ENCODE peak calls at places on chromosomes 11 and 22, in five cellular contexts. F is mucosa of descending colon, E is NCI-H345, J is endothelial cell, G is C1 segment of cervical spinal cord. K is an unnamed sample.

GRCh38 chr11:125429174-125429707 is 66.8 kb downstream of the FEZ1 start:
- DNase-seq in G (no peak), J (peak; percentile 74), E (peak; percentile 55), F (peak; percentile 28), K (peak; percentile 71)

GRCh38 chr11:116145187-116145865 is 627.5 kb downstream of the BUD13 start:
- DNase-seq in F (no peak), E (no peak), G (no peak), J (no peak), K (no peak)

GRCh38 chr11:10450451-10451398 is 4.3 kb upstream of the AMPD3 start:
- DNase-seq in F (peak; percentile 79), J (peak; percentile 50), E (peak; percentile 77), G (no peak), K (no peak)

GRCh38 chr22:32539631-32540449 is 65.2 kb downstream of the FBXO7 start:
- DNase-seq in E (no peak), F (no peak), J (no peak), G (no peak), K (no peak)

GRCh38 chr22:48863965-48864538 is 963.6 kb downstream of the BRD1 start:
- DNase-seq in J (no peak), E (no peak), F (no peak), G (no peak), K (no peak)

GRCh38 chr11:85772700-85773099 is 38.2 kb downstream of the SYTL2 start:
- DNase-seq in F (no peak), J (no peak), G (no peak), E (no peak), K (no peak)

GRCh38 chr11:72000591-72000867 is 1.8 kb downstream of the IL18BP start:
- DNase-seq in E (no peak), J (no peak), G (no peak), F (no peak), K (no peak)

GRCh38 chr11:103649401-103649895 is 387.0 kb upstream of the DDI1 start:
- DNase-seq in E (no peak), F (no peak), J (no peak), G (no peak), K (no peak)

GRCh38 chr22:23113847-23114720 is 27.7 kb downstream of the RSPH14 start:
- DNase-seq in F (no peak), G (peak; percentile 64), E (no peak), J (no peak), K (no peak)

GRCh38 chr22:38316340-38317236 is 645 bp downstream of the CSNK1E start:
- DNase-seq in G (peak; percentile 78), J (peak; percentile 46), F (peak; percentile 80), E (peak; percentile 28), K (peak; percentile 72)

GRCh38 chr11:61603667-61604066 is 22.8 kb upstream of the SYT7 start:
- DNase-seq in J (no peak), F (no peak), E (no peak), G (no peak), K (no peak)

GRCh38 chr22:38429460-38430128 is 25.4 kb downstream of the KCNJ4 start:
- DNase-seq in J (no peak), E (peak; percentile 9), F (no peak), G (no peak), K (no peak)

GRCh38 chr22:50276143-50276542 is 6.0 kb upstream of the MAPK11 start:
- DNase-seq in J (peak; percentile 52), G (peak; percentile 68), E (no peak), F (peak; percentile 79), K (peak; percentile 75)

GRCh38 chr11:118215262-118215661 is 9.5 kb downstream of the JAML start:
- DNase-seq in E (no peak), J (no peak), F (no peak), G (no peak), K (no peak)

GRCh38 chr11:18727499-18728236 is 1.7 kb upstream of the IGSF22 start:
- DNase-seq in E (peak; percentile 42), J (peak; percentile 77), F (no peak), G (no peak), K (peak; percentile 34)

GRCh38 chr11:35141538-35141937 is 2.6 kb downstream of the CD44 start:
- DNase-seq in E (no peak), G (peak; percentile 15), F (peak; percentile 78), J (no peak), K (no peak)

GRCh38 chr22:33757443-33758124 is 162.7 kb downstream of the LARGE1 start:
- DNase-seq in J (no peak), F (no peak), G (no peak), E (peak; percentile 94), K (no peak)

GRCh38 chr11:34250732-34251639 is 106.8 kb downstream of the ABTB2 start:
- DNase-seq in J (no peak), G (peak; percentile 9), F (peak; percentile 48), E (no peak), K (peak; percentile 41)

GRCh38 chr22:45649809-45650208 is 21.8 kb upstream of the ATXN10 start:
- DNase-seq in F (no peak), E (no peak), J (no peak), G (no peak), K (no peak)

GRCh38 chr11:6568191-6568918 is 35.1 kb downstream of the RRP8 start:
- DNase-seq in G (no peak), J (no peak), E (no peak), F (no peak), K (peak; percentile 65)

GRCh38 chr11:121372028-121372427 is 79.5 kb downstream of the SC5D start:
- DNase-seq in E (no peak), J (no peak), G (no peak), F (no peak), K (no peak)

GRCh38 chr11:35893796-35894475 is 49.9 kb upstream of the LDLRAD3 start:
- DNase-seq in F (peak; percentile 36), E (peak; percentile 34), J (no peak), G (no peak), K (no peak)

GRCh38 chr11:30741039-30741550 is 154.9 kb upstream of the MPPED2 start:
- DNase-seq in F (no peak), E (no peak), G (no peak), J (no peak), K (no peak)